ENCODE peak calls at places on chromosomes 2 and 18, in five cellular contexts. S is stimulated activated CD4-positive, alpha-beta T cell treated with anti-CD3 and anti-CD28 coated beads, Interleukin-4, amount 100 ng/mL, for 24 hours; Y is cardiac fibroblast; L is KG1; D is WTC11. T is an unnamed sample.

GRCh38 chr2:66555076-66555475 is 120.2 kb downstream of the MEIS1 start:
- DNase-seq in Y (peak; percentile 74), D (no peak), S (no peak), L (no peak), T (peak; percentile 58)

GRCh38 chr18:51196811-51197660 is 445 bp downstream of the MEX3C start:
- DNase-seq in Y (peak; percentile 53), D (peak; percentile 30), S (peak; percentile 41), L (no peak), T (peak; percentile 64)

GRCh38 chr2:195486987-195487644 is 169.9 kb upstream of the SLC39A10 start:
- DNase-seq in D (no peak), S (peak; percentile 16), Y (peak; percentile 66), L (no peak), T (peak; percentile 88)

GRCh38 chr2:10824191-10824590 is 11.6 kb upstream of the PDIA6 start:
- DNase-seq in L (no peak), Y (no peak), S (no peak), D (no peak), T (no peak)

GRCh38 chr18:33022370-33022769 is 249.5 kb upstream of the KLHL14 start:
- DNase-seq in D (no peak), S (no peak), L (no peak), Y (no peak), T (no peak)

GRCh38 chr2:213161759-213162514 is 10.5 kb upstream of the IKZF2 start:
- DNase-seq in Y (peak; percentile 84), S (no peak), D (no peak), L (no peak), T (peak; percentile 60)

GRCh38 chr18:58186258-58186948 is 142.4 kb downstream of the NEDD4L start:
- DNase-seq in D (no peak), S (no peak), Y (peak; percentile 77), L (no peak), T (peak; percentile 86)

GRCh38 chr2:118431997-118432396 is 343.7 kb downstream of the INSIG2 start:
- DNase-seq in S (no peak), Y (no peak), L (no peak), D (no peak), T (no peak)

GRCh38 chr2:217822296-217823252 is 180.2 kb downstream of the TNS1 start:
- DNase-seq in D (no peak), S (no peak), Y (peak; percentile 39), L (no peak), T (no peak)

GRCh38 chr18:78228974-78229373 is 750.6 kb upstream of the SALL3 start:
- DNase-seq in Y (no peak), D (peak; percentile 16), S (no peak), L (no peak), T (no peak)

GRCh38 chr2:118989481-118989880 is 47.5 kb downstream of the MARCO start:
- DNase-seq in D (no peak), Y (no peak), S (no peak), L (no peak), T (no peak)

GRCh38 chr2:194087569-194087968 is 1569.5 kb upstream of the SLC39A10 start:
- DNase-seq in S (no peak), Y (peak; percentile 39), D (no peak), L (no peak), T (peak; percentile 59)

T was measured in choroid plexus epithelial cell.